ENCODE peak calls at places on chromosomes 7 and 10, in four cellular contexts. Y is PC-9, U is dorsolateral prefrontal cortex, E is fibroblast of lung. T is an unnamed sample.

GRCh38 chr10:72027498-72027897 is 60.9 kb downstream of the SPOCK2 start:
- DNase-seq in E (peak), Y (peak), U (no peak), T (no peak)

GRCh38 chr7:68977709-68978108 is 620.6 kb upstream of the AUTS2 start:
- DNase-seq in E (no peak), Y (no peak), U (no peak), T (no peak)

GRCh38 chr10:48249004-48249762 is 25.3 kb downstream of the FRMPD2 start:
- DNase-seq in U (no peak), E (no peak), Y (no peak), T (no peak)

GRCh38 chr10:109933984-109934565 is 10.8 kb upstream of the XPNPEP1 start:
- DNase-seq in Y (no peak), E (peak), U (no peak), T (no peak)

GRCh38 chr10:15068802-15069201 is 19.8 kb downstream of the ACBD7 start:
- DNase-seq in E (peak), Y (no peak), U (no peak), T (no peak)

GRCh38 chr7:131052285-131052942 is 275.3 kb upstream of the MKLN1 start:
- DNase-seq in Y (no peak), U (no peak), E (no peak), T (no peak)

GRCh38 chr7:158819571-158820203 is 9.6 kb downstream of the ESYT2 start:
- DNase-seq in Y (no peak), U (no peak), E (peak), T (no peak)

GRCh38 chr10:71068811-71069411 is 143.5 kb upstream of the UNC5B start:
- DNase-seq in Y (peak), U (peak), E (peak), T (no peak)

GRCh38 chr7:125316451-125316850 is 386.8 kb upstream of the POT1 start:
- DNase-seq in E (no peak), Y (peak), U (no peak), T (no peak)

GRCh38 chr7:13844954-13845353 is 144.5 kb downstream of the ETV1 start:
- DNase-seq in U (no peak), E (no peak), Y (no peak), T (no peak)

GRCh38 chr7:97835296-97836138 is 36.7 kb downstream of the ASNS start:
- DNase-seq in Y (peak), U (peak), E (peak), T (no peak)

GRCh38 chr10:125859128-125859817 is 21.8 kb downstream of the DHX32 start:
- DNase-seq in Y (no peak), E (no peak), U (no peak), T (no peak)

GRCh38 chr10:106661133-106661766 is 503.3 kb downstream of the SORCS1 start:
- DNase-seq in U (no peak), Y (no peak), E (no peak), T (no peak)

GRCh38 chr10:100743626-100744135 is 1.7 kb upstream of the PAX2 start:
- DNase-seq in Y (no peak), E (peak), U (no peak), T (no peak)

GRCh38 chr7:39678935-39679690 is 55.7 kb downstream of the RALA start:
- DNase-seq in Y (no peak), E (peak), U (no peak), T (no peak)

GRCh38 chr7:130435455-130435854 is 5.4 kb downstream of the CEP41 start:
- DNase-seq in Y (no peak), E (no peak), U (no peak), T (no peak)

GRCh38 chr7:132730126-132730525 is 153.9 kb upstream of the PLXNA4 start:
- DNase-seq in E (no peak), U (no peak), Y (no peak), T (no peak)

GRCh38 chr10:29733323-29733722 is 98.6 kb upstream of the SVIL start:
- DNase-seq in U (no peak), Y (no peak), E (no peak), T (no peak)

GRCh38 chr7:69898189-69898588 is 299.9 kb downstream of the AUTS2 start:
- DNase-seq in Y (no peak), U (no peak), E (no peak), T (no peak)

GRCh38 chr10:117609095-117609821 is 66.7 kb downstream of the EMX2 start:
- DNase-seq in E (no peak), Y (peak), U (no peak), T (no peak)

GRCh38 chr10:70742537-70743429 is 42.4 kb downstream of the TBATA start:
- DNase-seq in E (peak), U (no peak), Y (no peak), T (peak)

GRCh38 chr10:67668448-67668847 is 27.5 kb downstream of the CTNNA3 start:
- DNase-seq in U (no peak), Y (no peak), E (no peak), T (no peak)

GRCh38 chr10:78925275-78925674 is 143.5 kb upstream of the ZMIZ1 start:
- DNase-seq in U (no peak), Y (no peak), E (no peak), T (no peak)

GRCh38 chr10:66273966-66274519 is 651.8 kb upstream of the LRRTM3 start:
- DNase-seq in Y (no peak), E (no peak), U (no peak), T (no peak)

GRCh38 chr10:110616493-110617033 is 27.6 kb upstream of the RBM20 start:
- DNase-seq in Y (no peak), E (no peak), U (no peak), T (no peak)

GRCh38 chr10:121168513-121169216 is 317.5 kb downstream of the WDR11 start:
- DNase-seq in U (no peak), Y (no peak), E (no peak), T (no peak)

GRCh38 chr10:92760609-92761008 is 70.9 kb downstream of the HHEX start:
- DNase-seq in E (peak), U (no peak), Y (no peak), T (no peak)

GRCh38 chr10:29517352-29517923 is 117.3 kb downstream of the SVIL start:
- DNase-seq in E (peak), Y (no peak), U (no peak), T (no peak)

GRCh38 chr10:101287922-101288638 is 58.8 kb upstream of the LBX1 start:
- DNase-seq in Y (no peak), E (peak), U (no peak), T (no peak)

GRCh38 chr10:129063877-129064276 is 403.2 kb upstream of the MGMT start:
- DNase-seq in E (no peak), Y (no peak), U (no peak), T (no peak)

GRCh38 chr10:33509231-33509871 is 174.9 kb upstream of the NRP1 start:
- DNase-seq in U (no peak), Y (peak), E (peak), T (no peak)

GRCh38 chr7:94087664-94088352 is 83.7 kb upstream of the BET1 start:
- DNase-seq in U (no peak), E (peak), Y (peak), T (no peak)

GRCh38 chr10:3959370-3960266 is 174.6 kb upstream of the KLF6 start:
- DNase-seq in U (no peak), Y (no peak), E (no peak), T (no peak)

GRCh38 chr10:95558593-95559320 is 2.4 kb downstream of the SORBS1 start:
- DNase-seq in E (no peak), Y (no peak), U (no peak), T (no peak)
- TF ChIP-seq CTCF in E (no peak), Y (no peak), U (no peak), T (no peak)

DNA sequence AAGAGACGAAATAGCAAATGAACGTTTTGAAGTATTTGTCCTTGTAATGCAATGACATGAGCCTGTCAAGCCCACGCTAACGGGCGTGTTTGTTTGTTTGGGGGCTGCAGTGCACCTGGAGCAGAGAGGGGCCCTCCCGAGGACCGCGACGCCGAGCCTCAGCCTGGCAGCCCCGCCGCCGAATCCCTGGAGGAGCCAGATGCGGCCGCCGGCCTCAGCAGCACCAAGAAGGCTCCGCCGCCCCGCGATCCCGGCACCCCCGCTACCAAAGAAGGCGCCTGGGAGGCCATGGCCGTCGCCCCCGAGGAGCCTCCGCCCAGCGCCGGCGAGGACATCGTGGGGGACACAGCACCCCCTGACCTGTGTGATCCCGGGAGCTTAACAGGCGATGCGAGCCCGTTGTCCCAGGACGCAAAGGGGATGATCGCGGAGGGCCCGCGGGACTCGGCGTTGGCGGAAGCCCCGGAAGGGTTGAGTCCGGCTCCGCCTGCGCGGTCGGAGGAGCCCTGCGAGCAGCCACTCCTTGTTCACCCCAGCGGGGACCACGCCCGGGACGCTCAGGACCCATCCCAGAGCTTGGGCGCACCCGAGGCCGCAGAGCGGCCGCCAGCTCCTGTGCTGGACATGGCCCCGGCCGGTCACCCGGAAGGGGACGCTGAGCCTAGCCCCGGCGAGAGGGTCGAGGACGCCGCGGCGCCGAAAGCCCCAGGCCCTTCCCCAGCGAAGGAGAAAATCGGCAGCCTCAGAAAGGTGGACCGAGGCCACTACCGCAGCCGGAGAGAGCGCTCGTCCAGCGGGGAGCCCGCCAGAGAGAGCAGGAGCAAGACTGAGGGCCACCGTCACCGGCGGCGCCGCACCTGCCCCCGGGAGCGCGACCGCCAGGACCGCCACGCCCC is 118.5 kb downstream of the CYTH3 start:
- DNase-seq in U (no peak), Y (no peak), E (no peak), T (no peak)
- TF ChIP-seq CTCF in U (no peak), Y (no peak), E (no peak), T (no peak)

GRCh38 chr10:86644412-86645110 is 9.8 kb upstream of the OPN4 start:
- DNase-seq in E (peak), U (no peak), Y (no peak), T (no peak)
- TF ChIP-seq CTCF in E (no peak), U (peak), Y (no peak), T (peak)

GRCh38 chr10:119817991-119818888 is 54.4 kb downstream of the MCMBP start:
- DNase-seq in U (peak), E (peak), Y (no peak), T (peak)
- TF ChIP-seq CTCF in U (no peak), E (no peak), Y (no peak), T (peak)

T was measured in chondrocyte.